ENCODE peak calls at places on chromosome 17, in five cellular contexts. A is HCT116, M is GM12878, C is HepG2, U is K562. B is an unnamed sample.

GRCh38 chr17:30095507-30096244 is 20.9 kb upstream of the NSRP1 start:
- DNase-seq in U (peak; percentile 67), M (peak; percentile 36), C (peak; percentile 64), A (peak; percentile 69), B (no peak)

GRCh38 chr17:49239963-49240362 is 9.4 kb upstream of the PHOSPHO1 start:
- DNase-seq in M (no peak), C (no peak), U (no peak), A (no peak), B (no peak)

GRCh38 chr17:62083651-62084050 is 18.6 kb upstream of the MED13 start:
- DNase-seq in M (no peak), C (no peak), U (no peak), A (no peak), B (no peak)

GRCh38 chr17:5780476-5780875 is 196.2 kb upstream of the NLRP1 start:
- DNase-seq in U (peak; percentile 23), C (no peak), M (no peak), A (peak; percentile 31), B (no peak)

GRCh38 chr17:79324219-79324618 is 249.6 kb downstream of the ENGASE start:
- DNase-seq in M (no peak), A (no peak), C (no peak), U (no peak), B (no peak)

GRCh38 chr17:61318684-61319098 is 81.0 kb upstream of the TBX2 start:
- DNase-seq in M (no peak), A (no peak), C (peak; percentile 42), U (no peak), B (no peak)

GRCh38 chr17:8785547-8786412 is 13.4 kb downstream of the MFSD6L start:
- DNase-seq in A (peak; percentile 64), M (no peak), C (peak; percentile 47), U (peak; percentile 61), B (peak; percentile 78)

GRCh38 chr17:49508061-49508865 is 13.2 kb downstream of the NGFR start:
- DNase-seq in A (peak; percentile 52), U (no peak), C (peak; percentile 69), M (no peak), B (peak; percentile 83)

GRCh38 chr17:70078549-70078948 is 3.5 kb downstream of the KCNJ16 start:
- DNase-seq in C (no peak), A (no peak), U (no peak), M (no peak), B (no peak)

GRCh38 chr17:7555320-7555948 is 3.1 kb upstream of the TNFSF13 start:
- DNase-seq in C (no peak), U (no peak), M (no peak), A (no peak), B (peak; percentile 54)

GRCh38 chr17:888998-889401 is 90.6 kb downstream of the NXN start:
- DNase-seq in U (no peak), A (no peak), C (no peak), M (peak; percentile 24), B (no peak)

GRCh38 chr17:72603346-72604242 is 482.8 kb downstream of the SOX9 start:
- DNase-seq in M (no peak), C (no peak), A (no peak), U (no peak), B (no peak)

GRCh38 chr17:67258836-67259468 is 14.0 kb upstream of the HELZ start:
- DNase-seq in C (no peak), A (no peak), U (no peak), M (no peak), B (no peak)

GRCh38 chr17:2090804-2091534 is 36.1 kb downstream of the HIC1 start:
- DNase-seq in U (no peak), A (no peak), M (no peak), C (no peak), B (no peak)

GRCh38 chr17:71975331-71975801 is 145.5 kb upstream of the SOX9 start:
- DNase-seq in A (no peak), M (no peak), C (no peak), U (no peak), B (no peak)

GRCh38 chr17:27776882-27777624 is 23.3 kb downstream of the NOS2 start:
- DNase-seq in C (no peak), A (no peak), U (no peak), M (no peak), B (no peak)

GRCh38 chr17:51397361-51398127 is 137.2 kb downstream of the UTP18 start:
- DNase-seq in M (no peak), U (no peak), C (no peak), A (peak; percentile 56), B (no peak)

GRCh38 chr17:54864636-54865420 is 35.8 kb upstream of the TOM1L1 start:
- DNase-seq in A (no peak), U (peak; percentile 69), M (no peak), C (no peak), B (no peak)

GRCh38 chr17:77892469-77893143 is 65.9 kb upstream of the TNRC6C start:
- DNase-seq in A (peak; percentile 21), U (peak; percentile 79), M (no peak), C (peak; percentile 36), B (peak; percentile 41)

GRCh38 chr17:10316986-10317834 is 55.6 kb downstream of the MYH13 start:
- DNase-seq in A (peak; percentile 31), M (no peak), U (peak; percentile 40), C (peak; percentile 20), B (peak; percentile 73)

GRCh38 chr17:61478790-61479492 is 26.7 kb downstream of the TBX4 start:
- DNase-seq in M (no peak), U (peak; percentile 24), A (no peak), C (no peak), B (no peak)

GRCh38 chr17:56230660-56231059 is 77.4 kb downstream of the ANKFN1 start:
- DNase-seq in A (no peak), U (no peak), M (no peak), C (no peak), B (no peak)

GRCh38 chr17:18208092-18208491 is 17.3 kb upstream of the LLGL1 start:
- DNase-seq in U (no peak), M (no peak), C (no peak), A (no peak), B (no peak)

GRCh38 chr17:18217412-18218015 is 7.9 kb upstream of the LLGL1 start:
- DNase-seq in C (peak; percentile 62), M (peak; percentile 2), A (peak; percentile 23), U (peak; percentile 74), B (peak; percentile 96)

GRCh38 chr17:18219016-18219415 is 6.4 kb upstream of the LLGL1 start:
- DNase-seq in M (no peak), U (peak; percentile 14), C (no peak), A (no peak), B (no peak)

DNA sequence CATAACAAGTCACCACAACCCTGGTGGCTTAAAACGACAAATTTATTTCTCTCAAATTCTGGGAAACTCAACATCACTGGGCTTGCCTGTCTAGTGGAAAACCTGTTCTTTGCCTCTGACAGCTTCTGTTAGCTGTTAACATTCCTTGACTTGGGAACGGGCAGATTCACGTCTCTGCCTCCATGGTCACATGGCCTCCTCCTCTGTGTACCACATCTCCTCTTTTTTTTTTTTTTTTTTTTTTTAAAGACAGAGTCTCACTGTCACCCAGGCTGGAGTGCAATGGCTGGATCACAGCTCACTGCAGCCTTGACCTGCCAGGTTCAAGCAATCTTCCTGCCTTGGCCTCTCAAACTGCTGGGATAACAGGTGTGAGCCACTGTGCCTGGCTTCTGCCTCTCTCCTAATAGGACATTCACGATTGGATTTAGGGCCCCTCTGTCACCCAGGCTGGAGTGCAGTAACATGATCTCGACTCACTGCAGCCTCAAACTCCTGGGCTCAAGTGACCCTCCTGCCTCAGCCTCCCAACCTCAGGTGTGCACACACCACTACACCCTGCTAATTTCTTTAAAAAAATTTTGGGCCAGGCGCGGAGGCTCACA is 11.7 kb upstream of the LLGL1 start:
- DNase-seq in A (no peak), U (no peak), C (no peak), M (no peak), B (no peak)
- TF ChIP-seq CEBPB in A (no peak), U (no peak), C (no peak), M (no peak), B (no peak)

DNA sequence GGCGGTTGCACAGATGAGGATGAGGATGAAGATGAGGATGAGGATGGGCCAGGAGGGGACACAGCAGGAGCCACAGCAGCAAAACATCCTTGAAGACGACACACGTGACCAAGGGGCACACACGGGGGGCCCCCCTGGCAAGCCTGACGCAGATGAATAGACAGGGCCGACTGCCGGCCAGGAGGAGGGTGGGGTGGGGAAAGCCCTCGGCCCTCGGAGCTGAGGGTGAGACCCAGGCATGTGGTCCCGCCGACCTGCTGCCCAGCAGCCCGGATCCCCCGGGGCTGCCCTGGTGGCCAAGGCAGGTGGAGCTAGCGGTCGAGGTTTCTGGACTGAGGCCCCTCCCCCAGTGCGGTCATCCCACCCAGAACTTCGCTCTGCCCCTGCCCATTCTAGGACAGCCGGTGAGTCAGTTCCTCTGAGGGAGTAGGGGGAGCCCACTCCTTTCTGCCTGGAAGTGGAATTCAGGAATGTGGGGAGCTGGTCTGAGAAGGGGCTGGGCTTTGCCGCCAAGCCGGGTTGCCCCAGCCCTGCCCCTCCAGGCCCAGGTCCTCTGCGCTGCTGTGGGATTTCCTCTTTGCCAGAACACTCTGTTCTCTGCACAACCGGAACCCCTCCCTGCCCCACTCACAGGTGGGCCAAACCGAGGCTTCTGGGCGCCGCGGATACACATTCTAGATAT is 9.9 kb downstream of the CYGB start:
- DNase-seq in C (peak; percentile 80), M (no peak), A (no peak), U (no peak), B (peak; percentile 78)
- TF ChIP-seq SRF in C (no peak), M (peak; percentile 51), A (no peak), U (no peak), B (no peak)

DNA sequence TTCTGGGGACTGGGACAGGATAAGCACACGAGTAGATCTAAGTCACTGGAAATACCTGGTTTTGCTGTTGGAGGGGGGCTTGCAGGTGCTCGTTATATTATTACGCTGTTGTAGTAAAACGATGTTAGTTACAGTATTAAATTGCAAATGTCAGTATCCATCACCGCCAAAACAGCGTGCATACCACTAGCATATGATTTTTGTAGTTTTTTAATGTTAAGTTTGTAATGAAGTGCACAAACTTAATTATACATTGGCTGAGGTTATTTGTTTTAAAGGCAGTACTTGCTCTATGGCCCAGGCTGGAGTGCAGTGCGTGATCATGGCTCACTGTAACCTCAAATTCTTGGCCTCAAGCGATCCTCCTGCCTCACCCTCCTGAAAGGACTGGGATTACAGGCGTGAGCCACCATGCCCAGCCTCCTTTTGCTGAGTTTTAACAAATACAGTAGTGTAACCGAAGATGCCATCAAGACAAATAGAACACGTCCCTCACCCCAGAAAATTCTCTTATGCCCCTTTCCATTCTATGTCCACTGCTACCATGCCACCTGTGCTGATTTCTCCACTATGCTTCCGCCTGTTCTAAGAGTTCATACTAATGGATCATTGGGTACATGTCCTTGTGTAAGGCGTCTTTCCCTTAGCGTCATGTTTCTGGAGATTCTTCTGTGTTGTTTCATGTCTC is 20.7 kb upstream of the CSNK1D start:
- DNase-seq in U (no peak), C (no peak), A (no peak), M (no peak), B (no peak)
- TF ChIP-seq CEBPB in U (no peak), C (no peak), A (no peak), M (no peak), B (no peak)

DNA sequence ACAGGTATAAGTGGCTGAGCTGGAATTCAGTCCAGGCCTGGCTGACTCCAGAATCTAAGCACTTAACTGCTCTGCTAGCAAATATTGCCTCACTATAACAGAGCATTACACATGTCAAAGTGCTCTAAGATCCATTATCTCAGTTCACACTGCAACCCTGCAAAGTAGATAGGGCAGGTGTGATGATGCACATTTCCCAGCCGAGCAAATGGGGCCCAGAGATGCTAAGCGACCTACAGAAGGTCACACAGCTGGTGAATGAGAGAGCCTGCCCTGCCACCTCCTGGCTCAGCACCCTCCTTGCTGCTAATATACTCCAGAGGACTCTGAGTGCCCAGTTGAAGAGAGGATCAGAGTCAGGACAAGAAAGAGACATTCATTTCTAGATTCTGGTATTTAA is 73.6 kb upstream of the CCL1 start:
- DNase-seq in U (no peak), C (no peak), M (no peak), A (no peak), B (no peak)
- TF ChIP-seq SRF in U (no peak), C (no peak), M (no peak), A (no peak), B (no peak)

B was measured in H1.